ENCODE peak calls at places on chromosome 7, in six cellular contexts. One of them, this sample, is unnamed.

GRCh38 chr7:151735854-151736402 is 141.0 kb downstream of the PRKAG2 start:
- DNase-seq in cardiac fibroblast: no peak
- DNase-seq in upper lobe of right lung: no peak
- DNase-seq in heart right ventricle: no peak
- DNase-seq in GM13977: no peak
- DNase-seq in ovary: peak; percentile 40
- DNase-seq in this sample: peak; percentile 54

GRCh38 chr7:43630466-43630865 is 47.6 kb downstream of the STK17A start:
- DNase-seq in cardiac fibroblast: no peak
- DNase-seq in upper lobe of right lung: no peak
- DNase-seq in heart right ventricle: no peak
- DNase-seq in GM13977: no peak
- DNase-seq in ovary: no peak
- DNase-seq in this sample: no peak

GRCh38 chr7:381211-382117 is 91.5 kb downstream of the FOXL3 start:
- DNase-seq in cardiac fibroblast: no peak
- DNase-seq in upper lobe of right lung: peak; percentile 54
- DNase-seq in heart right ventricle: no peak
- DNase-seq in GM13977: no peak
- DNase-seq in ovary: no peak
- DNase-seq in this sample: no peak

GRCh38 chr7:98945852-98946251 is 67.5 kb downstream of the TRRAP start:
- DNase-seq in cardiac fibroblast: no peak
- DNase-seq in upper lobe of right lung: no peak
- DNase-seq in heart right ventricle: no peak
- DNase-seq in GM13977: no peak
- DNase-seq in ovary: no peak
- DNase-seq in this sample: no peak

GRCh38 chr7:16841681-16842080 is 36.9 kb upstream of the AGR2 start:
- DNase-seq in cardiac fibroblast: no peak
- DNase-seq in upper lobe of right lung: no peak
- DNase-seq in heart right ventricle: no peak
- DNase-seq in GM13977: no peak
- DNase-seq in ovary: no peak
- DNase-seq in this sample: no peak

GRCh38 chr7:72101444-72101843 is 310.7 kb downstream of the CALN1 start:
- DNase-seq in cardiac fibroblast: no peak
- DNase-seq in upper lobe of right lung: no peak
- DNase-seq in heart right ventricle: no peak
- DNase-seq in GM13977: no peak
- DNase-seq in ovary: no peak
- DNase-seq in this sample: no peak

GRCh38 chr7:45129906-45130305 is 18.4 kb upstream of the TBRG4 start:
- DNase-seq in cardiac fibroblast: no peak
- DNase-seq in upper lobe of right lung: no peak
- DNase-seq in heart right ventricle: no peak
- DNase-seq in GM13977: no peak
- DNase-seq in ovary: no peak
- DNase-seq in this sample: no peak

GRCh38 chr7:29976673-29977072 is 12.9 kb downstream of the SCRN1 start:
- DNase-seq in cardiac fibroblast: peak; percentile 87
- DNase-seq in upper lobe of right lung: no peak
- DNase-seq in heart right ventricle: no peak
- DNase-seq in GM13977: no peak
- DNase-seq in ovary: peak; percentile 24
- DNase-seq in this sample: no peak

GRCh38 chr7:90836937-90837336 is 240.8 kb downstream of the CDK14 start:
- DNase-seq in cardiac fibroblast: no peak
- DNase-seq in upper lobe of right lung: no peak
- DNase-seq in heart right ventricle: no peak
- DNase-seq in GM13977: no peak
- DNase-seq in ovary: no peak
- DNase-seq in this sample: no peak

GRCh38 chr7:128859232-128860157 is 3.2 kb upstream of the ATP6V1F start:
- DNase-seq in cardiac fibroblast: no peak
- DNase-seq in upper lobe of right lung: no peak
- DNase-seq in heart right ventricle: peak; percentile 65
- DNase-seq in GM13977: no peak
- DNase-seq in ovary: no peak
- DNase-seq in this sample: no peak

GRCh38 chr7:149610441-149611011 is 112.9 kb upstream of the ZNF746 start:
- DNase-seq in cardiac fibroblast: no peak
- DNase-seq in upper lobe of right lung: no peak
- DNase-seq in heart right ventricle: no peak
- DNase-seq in GM13977: no peak
- DNase-seq in ovary: no peak
- DNase-seq in this sample: no peak

GRCh38 chr7:105006367-105007139 is 7.5 kb upstream of the KMT2E start:
- DNase-seq in cardiac fibroblast: no peak
- DNase-seq in upper lobe of right lung: no peak
- DNase-seq in heart right ventricle: no peak
- DNase-seq in GM13977: no peak
- DNase-seq in ovary: no peak
- DNase-seq in this sample: no peak

GRCh38 chr7:33418251-33418701 is 288.9 kb downstream of the BBS9 start:
- DNase-seq in cardiac fibroblast: peak; percentile 35
- DNase-seq in upper lobe of right lung: no peak
- DNase-seq in heart right ventricle: no peak
- DNase-seq in GM13977: no peak
- DNase-seq in ovary: no peak
- DNase-seq in this sample: peak; percentile 24

GRCh38 chr7:69871886-69872592 is 273.8 kb downstream of the AUTS2 start:
- DNase-seq in cardiac fibroblast: no peak
- DNase-seq in upper lobe of right lung: no peak
- DNase-seq in heart right ventricle: peak; percentile 15
- DNase-seq in GM13977: no peak
- DNase-seq in ovary: no peak
- DNase-seq in this sample: no peak

GRCh38 chr7:24718977-24719491 is 38.2 kb downstream of the GSDME start:
- DNase-seq in cardiac fibroblast: no peak
- DNase-seq in upper lobe of right lung: no peak
- DNase-seq in heart right ventricle: no peak
- DNase-seq in GM13977: peak; percentile 62
- DNase-seq in ovary: no peak
- DNase-seq in this sample: no peak

GRCh38 chr7:151663382-151664100 is 143.8 kb upstream of the RHEB start:
- DNase-seq in cardiac fibroblast: peak; percentile 71
- DNase-seq in upper lobe of right lung: no peak
- DNase-seq in heart right ventricle: no peak
- DNase-seq in GM13977: no peak
- DNase-seq in ovary: no peak
- DNase-seq in this sample: no peak

GRCh38 chr7:3722396-3722846 is 421.4 kb downstream of the SDK1 start:
- DNase-seq in cardiac fibroblast: peak; percentile 13
- DNase-seq in upper lobe of right lung: no peak
- DNase-seq in heart right ventricle: no peak
- DNase-seq in GM13977: no peak
- DNase-seq in ovary: peak; percentile 28
- DNase-seq in this sample: peak; percentile 56

GRCh38 chr7:29424984-29425309 is 138.7 kb upstream of the PRR15 start:
- DNase-seq in cardiac fibroblast: no peak
- DNase-seq in upper lobe of right lung: no peak
- DNase-seq in heart right ventricle: no peak
- DNase-seq in GM13977: no peak
- DNase-seq in ovary: no peak
- DNase-seq in this sample: no peak

GRCh38 chr7:158951725-158952124 is 95.4 kb downstream of the DYNC2I1 start:
- DNase-seq in cardiac fibroblast: no peak
- DNase-seq in upper lobe of right lung: no peak
- DNase-seq in heart right ventricle: no peak
- DNase-seq in GM13977: no peak
- DNase-seq in ovary: no peak
- DNase-seq in this sample: no peak

GRCh38 chr7:12643644-12644043 is 43.8 kb upstream of the ARL4A start:
- DNase-seq in cardiac fibroblast: no peak
- DNase-seq in upper lobe of right lung: no peak
- DNase-seq in heart right ventricle: no peak
- DNase-seq in GM13977: no peak
- DNase-seq in ovary: no peak
- DNase-seq in this sample: no peak

GRCh38 chr7:74002474-74003017 is 25.4 kb upstream of the ELN start:
- DNase-seq in cardiac fibroblast: peak; percentile 69
- DNase-seq in upper lobe of right lung: peak; percentile 78
- DNase-seq in heart right ventricle: peak; percentile 64
- DNase-seq in GM13977: no peak
- DNase-seq in ovary: no peak
- DNase-seq in this sample: no peak

GRCh38 chr7:130421685-130422084 is 19.1 kb downstream of the CEP41 start:
- DNase-seq in cardiac fibroblast: peak; percentile 57
- DNase-seq in upper lobe of right lung: no peak
- DNase-seq in heart right ventricle: no peak
- DNase-seq in GM13977: no peak
- DNase-seq in ovary: no peak
- DNase-seq in this sample: no peak

GRCh38 chr7:130899071-130899451 is 165.1 kb upstream of the KLF14 start:
- DNase-seq in cardiac fibroblast: no peak
- DNase-seq in upper lobe of right lung: no peak
- DNase-seq in heart right ventricle: no peak
- DNase-seq in GM13977: no peak
- DNase-seq in ovary: no peak
- DNase-seq in this sample: no peak

GRCh38 chr7:74083928-74084721 is 521 bp downstream of the LIMK1 start:
- DNase-seq in cardiac fibroblast: peak; percentile 50
- DNase-seq in upper lobe of right lung: peak; percentile 83
- DNase-seq in heart right ventricle: no peak
- DNase-seq in GM13977: no peak
- DNase-seq in ovary: peak; percentile 54
- DNase-seq in this sample: no peak

GRCh38 chr7:65233409-65234034 is 140.1 kb upstream of the ZNF92 start:
- DNase-seq in cardiac fibroblast: no peak
- DNase-seq in upper lobe of right lung: no peak
- DNase-seq in heart right ventricle: no peak
- DNase-seq in GM13977: no peak
- DNase-seq in ovary: no peak
- DNase-seq in this sample: no peak

GRCh38 chr7:88357295-88357694 is 50.6 kb upstream of the STEAP4 start:
- DNase-seq in cardiac fibroblast: peak; percentile 58
- DNase-seq in upper lobe of right lung: no peak
- DNase-seq in heart right ventricle: peak; percentile 12
- DNase-seq in GM13977: no peak
- DNase-seq in ovary: no peak
- DNase-seq in this sample: no peak

GRCh38 chr7:121275204-121275603 is 53.6 kb upstream of the WNT16 start:
- DNase-seq in cardiac fibroblast: no peak
- DNase-seq in upper lobe of right lung: no peak
- DNase-seq in heart right ventricle: no peak
- DNase-seq in GM13977: no peak
- DNase-seq in ovary: no peak
- DNase-seq in this sample: no peak

GRCh38 chr7:19107392-19108147 is 9.9 kb downstream of the TWIST1 start:
- DNase-seq in cardiac fibroblast: peak; percentile 73
- DNase-seq in upper lobe of right lung: no peak
- DNase-seq in heart right ventricle: peak; percentile 18
- DNase-seq in GM13977: no peak
- DNase-seq in ovary: no peak
- DNase-seq in this sample: peak; percentile 50

GRCh38 chr7:117149692-117150091 is 173.2 kb downstream of the WNT2 start:
- DNase-seq in cardiac fibroblast: no peak
- DNase-seq in upper lobe of right lung: no peak
- DNase-seq in heart right ventricle: no peak
- DNase-seq in GM13977: no peak
- DNase-seq in ovary: no peak
- DNase-seq in this sample: no peak

GRCh38 chr7:157558516-157558874 is 221.7 kb downstream of the DNAJB6 start:
- DNase-seq in cardiac fibroblast: no peak
- DNase-seq in upper lobe of right lung: peak; percentile 38
- DNase-seq in heart right ventricle: no peak
- DNase-seq in GM13977: no peak
- DNase-seq in ovary: no peak
- DNase-seq in this sample: no peak
- TF ChIP-seq CTCF in cardiac fibroblast: no peak
- TF ChIP-seq CTCF in upper lobe of right lung: no peak
- TF ChIP-seq CTCF in heart right ventricle: no peak
- TF ChIP-seq CTCF in GM13977: no peak
- TF ChIP-seq CTCF in ovary: no peak
- TF ChIP-seq CTCF in this sample: no peak

GRCh38 chr7:133854739-133855138 is 272.4 kb upstream of the LRGUK start:
- DNase-seq in cardiac fibroblast: peak; percentile 73
- DNase-seq in upper lobe of right lung: no peak
- DNase-seq in heart right ventricle: no peak
- DNase-seq in GM13977: peak; percentile 35
- DNase-seq in ovary: no peak
- DNase-seq in this sample: no peak
- TF ChIP-seq CTCF in cardiac fibroblast: peak; percentile 34
- TF ChIP-seq CTCF in upper lobe of right lung: peak; percentile 27
- TF ChIP-seq CTCF in heart right ventricle: peak; percentile 48
- TF ChIP-seq CTCF in GM13977: peak; percentile 60
- TF ChIP-seq CTCF in ovary: no peak
- TF ChIP-seq CTCF in this sample: peak; percentile 33

GRCh38 chr7:135704074-135704473 is 23.9 kb downstream of the SLC13A4 start:
- DNase-seq in cardiac fibroblast: no peak
- DNase-seq in upper lobe of right lung: no peak
- DNase-seq in heart right ventricle: no peak
- DNase-seq in GM13977: no peak
- DNase-seq in ovary: no peak
- DNase-seq in this sample: no peak
- TF ChIP-seq CTCF in cardiac fibroblast: peak; percentile 30
- TF ChIP-seq CTCF in upper lobe of right lung: no peak
- TF ChIP-seq CTCF in heart right ventricle: no peak
- TF ChIP-seq CTCF in GM13977: peak; percentile 35
- TF ChIP-seq CTCF in ovary: no peak
- TF ChIP-seq CTCF in this sample: peak; percentile 10

GRCh38 chr7:35670856-35671569 is 23.9 kb downstream of the HERPUD2 start:
- DNase-seq in cardiac fibroblast: no peak
- DNase-seq in upper lobe of right lung: no peak
- DNase-seq in heart right ventricle: no peak
- DNase-seq in GM13977: no peak
- DNase-seq in ovary: no peak
- DNase-seq in this sample: no peak

GRCh38 chr7:35677582-35678356 is 17.2 kb downstream of the HERPUD2 start:
- DNase-seq in cardiac fibroblast: no peak
- DNase-seq in upper lobe of right lung: no peak
- DNase-seq in heart right ventricle: no peak
- DNase-seq in GM13977: no peak
- DNase-seq in ovary: no peak
- DNase-seq in this sample: no peak

GRCh38 chr7:35680403-35681013 is 14.4 kb downstream of the HERPUD2 start:
- DNase-seq in cardiac fibroblast: no peak
- DNase-seq in upper lobe of right lung: no peak
- DNase-seq in heart right ventricle: no peak
- DNase-seq in GM13977: no peak
- DNase-seq in ovary: no peak
- DNase-seq in this sample: no peak

GRCh38 chr7:35681630-35682029 is 13.3 kb downstream of the HERPUD2 start:
- DNase-seq in cardiac fibroblast: no peak
- DNase-seq in upper lobe of right lung: no peak
- DNase-seq in heart right ventricle: no peak
- DNase-seq in GM13977: no peak
- DNase-seq in ovary: no peak
- DNase-seq in this sample: no peak

DNA sequence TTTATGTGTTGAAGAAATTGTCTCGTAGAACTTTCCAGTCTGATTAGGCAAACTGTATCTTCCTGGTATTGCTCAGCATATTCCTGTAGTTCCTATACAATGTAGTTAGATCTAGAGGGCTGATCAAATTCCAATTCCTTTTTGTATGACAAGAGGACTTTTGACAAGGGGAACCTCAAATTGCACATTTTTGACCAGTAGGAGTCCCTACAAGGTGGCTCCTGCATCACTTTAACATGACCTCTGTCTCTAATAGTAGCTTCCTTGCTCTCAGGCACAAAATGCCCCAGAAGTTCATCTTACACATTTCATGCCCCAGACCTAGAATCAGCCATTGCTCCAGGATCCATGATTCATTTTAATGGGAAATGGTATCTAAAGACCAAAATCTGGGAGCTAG is 18.7 kb downstream of the HERPUD2 start:
- DNase-seq in cardiac fibroblast: no peak
- DNase-seq in upper lobe of right lung: no peak
- DNase-seq in heart right ventricle: no peak
- DNase-seq in GM13977: no peak
- DNase-seq in ovary: no peak
- DNase-seq in this sample: no peak
- TF ChIP-seq CTCF in cardiac fibroblast: no peak
- TF ChIP-seq CTCF in upper lobe of right lung: no peak
- TF ChIP-seq CTCF in heart right ventricle: no peak
- TF ChIP-seq CTCF in GM13977: peak; percentile 10
- TF ChIP-seq CTCF in ovary: no peak
- TF ChIP-seq CTCF in this sample: no peak